ENCODE peak calls at places on chromosomes 6 and 20, in six cellular contexts. N is right cardiac atrium, A is H9, W is breast epithelium, M is ascending aorta, V is stomach. O is an unnamed sample.

GRCh38 chr6:42113929-42114636 is 28.3 kb downstream of the C6orf132 start:
- DNase-seq in N (no peak), A (no peak), W (no peak), M (no peak), V (no peak), O (no peak)

GRCh38 chr6:47897233-47897632 is 115.4 kb downstream of the OPN5 start:
- DNase-seq in N (no peak), A (no peak), W (no peak), M (no peak), V (no peak), O (no peak)

GRCh38 chr6:3162565-3163247 is 5.4 kb upstream of the TUBB2A start:
- DNase-seq in N (peak), A (peak), W (peak), M (peak), V (peak), O (peak)

GRCh38 chr6:89941031-89941775 is 46.9 kb downstream of the GJA10 start:
- DNase-seq in N (peak), A (no peak), W (peak), M (no peak), V (peak), O (peak)

GRCh38 chr20:63828545-63828944 is 2.5 kb downstream of the ZBTB46 start:
- DNase-seq in N (no peak), A (no peak), W (no peak), M (no peak), V (no peak), O (no peak)

GRCh38 chr6:4384638-4385036 is 249.3 kb upstream of the ECI2 start:
- DNase-seq in N (no peak), A (peak), W (no peak), M (no peak), V (no peak), O (no peak)

GRCh38 chr6:105601541-105602174 is 198.8 kb upstream of the PREP start:
- DNase-seq in N (peak), A (no peak), W (peak), M (peak), V (peak), O (peak)

GRCh38 chr6:42441059-42441471 is 10.7 kb downstream of the TRERF1 start:
- DNase-seq in N (no peak), A (no peak), W (no peak), M (no peak), V (no peak), O (no peak)

GRCh38 chr6:127641905-127642304 is 64.9 kb downstream of the C6orf58 start:
- DNase-seq in N (no peak), A (peak), W (no peak), M (no peak), V (no peak), O (no peak)

GRCh38 chr6:104705095-104705707 is 154.5 kb downstream of the HACE1 start:
- DNase-seq in N (no peak), A (no peak), W (no peak), M (no peak), V (no peak), O (no peak)

GRCh38 chr20:36214684-36215256 is 21.5 kb upstream of the AAR2 start:
- DNase-seq in N (no peak), A (peak), W (no peak), M (no peak), V (no peak), O (no peak)

GRCh38 chr20:23103284-23104018 is 17.3 kb upstream of the CD93 start:
- DNase-seq in N (no peak), A (no peak), W (no peak), M (no peak), V (no peak), O (no peak)

GRCh38 chr20:25136643-25137559 is 55.0 kb upstream of the VSX1 start:
- DNase-seq in N (peak), A (no peak), W (peak), M (peak), V (no peak), O (peak)
- H3K27ac ChIP-seq in N (no peak), A (no peak), W (no peak), M (peak), V (no peak), O (no peak)

DNA sequence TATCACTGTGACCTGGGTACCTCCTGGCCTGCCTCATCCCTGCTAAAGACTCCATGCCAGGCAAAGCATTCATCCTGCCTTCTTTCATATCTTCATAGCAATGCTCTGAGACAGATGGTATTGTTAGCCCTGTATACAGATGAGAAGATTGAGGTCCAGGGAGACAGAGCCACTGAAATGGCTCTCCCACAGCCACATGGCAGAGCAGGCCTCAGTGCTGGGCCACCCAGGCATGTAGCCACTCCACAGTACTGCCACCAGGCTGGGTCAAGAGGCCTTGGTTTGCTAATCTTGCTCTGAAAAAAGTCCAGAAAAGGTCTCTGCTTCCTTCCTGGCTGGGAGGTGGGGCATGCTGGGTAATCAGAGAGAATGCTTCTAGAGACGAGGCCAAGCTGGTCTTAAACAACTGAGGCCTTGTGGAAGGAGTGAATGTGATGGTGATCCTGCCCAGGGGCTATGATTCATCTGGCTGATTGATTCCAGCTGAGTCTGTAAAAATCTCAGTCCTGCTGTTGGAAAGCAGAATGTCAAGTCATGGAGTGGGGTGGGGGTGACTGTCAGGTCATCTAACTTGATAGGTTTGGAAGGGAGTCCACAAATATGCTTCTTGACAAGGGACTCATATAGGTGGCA is 29.8 kb downstream of the HM13 start:
- DNase-seq in N (no peak), A (no peak), W (no peak), M (no peak), V (no peak), O (no peak)
- H3K27ac ChIP-seq in N (peak), A (no peak), W (peak), M (peak), V (peak), O (no peak)

GRCh38 chr6:118936304-118936703 is 1.3 kb upstream of the MCM9 start:
- DNase-seq in N (no peak), A (no peak), W (no peak), M (no peak), V (no peak), O (no peak)

GRCh38 chr6:118934461-118935330 is at the start of gene MCM9:
- DNase-seq in N (peak), A (peak), W (peak), M (peak), V (peak), O (peak)

GRCh38 chr6:118932421-118932820 is 2.5 kb downstream of the MCM9 start:
- DNase-seq in N (no peak), A (no peak), W (no peak), M (no peak), V (no peak), O (no peak)

GRCh38 chr6:118935331-118935668 is 341 bp upstream of the MCM9 start:
- DNase-seq in N (no peak), A (no peak), W (no peak), M (no peak), V (no peak), O (no peak)

DNA sequence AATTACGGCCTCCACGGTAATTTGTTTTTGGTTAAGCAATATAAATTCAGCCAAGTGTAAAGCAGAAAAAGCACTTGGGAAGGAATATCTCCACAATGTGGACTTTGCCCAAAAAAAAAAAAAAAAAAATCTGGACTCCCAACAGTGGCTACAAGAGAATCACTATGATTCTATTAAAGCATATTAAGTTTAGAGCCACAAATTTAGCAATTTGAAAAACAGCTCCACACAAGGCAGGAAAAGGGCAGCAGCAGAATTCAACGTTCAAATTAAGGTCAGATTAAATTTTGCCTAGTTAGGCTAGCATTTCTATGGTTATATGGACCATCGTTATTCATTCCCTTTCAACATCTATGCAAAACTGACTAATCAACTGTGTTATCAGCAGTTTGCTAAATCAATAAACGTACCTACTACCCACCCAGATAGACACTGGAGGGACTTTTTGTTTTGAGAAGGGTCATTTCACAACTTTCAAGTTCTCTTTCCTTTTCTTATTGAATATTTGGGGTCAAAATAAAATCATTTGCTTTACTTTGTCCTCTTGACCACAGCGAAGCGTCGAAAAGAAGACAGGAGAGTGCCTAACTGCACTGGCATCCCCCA is 1.0 kb downstream of the MCM9 start:
- DNase-seq in N (no peak), A (no peak), W (no peak), M (no peak), V (no peak), O (no peak)
- H3K27ac ChIP-seq in N (no peak), A (no peak), W (peak), M (peak), V (peak), O (no peak)

DNA sequence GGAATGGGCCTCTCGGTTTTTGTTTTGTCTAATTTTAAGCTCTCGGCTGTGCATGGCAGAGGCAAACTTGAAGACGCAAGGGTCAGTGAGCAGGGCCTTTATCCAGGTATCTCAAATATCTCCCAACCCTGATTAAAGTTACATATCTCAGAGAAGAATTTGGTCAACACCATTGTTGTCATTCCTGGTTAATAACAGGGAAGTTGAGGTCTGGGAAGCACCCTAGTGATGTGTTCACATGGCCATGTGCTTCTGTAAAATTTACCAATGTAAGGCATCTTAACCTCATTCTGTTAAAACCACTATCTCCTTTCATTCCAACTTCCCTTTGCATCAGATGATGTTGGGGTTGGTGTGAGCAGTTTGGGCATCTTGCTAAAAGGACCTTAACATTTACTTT is 4.0 kb upstream of the FAM110A start:
- DNase-seq in N (no peak), A (no peak), W (no peak), M (peak), V (no peak), O (no peak)
- H3K27ac ChIP-seq in N (no peak), A (no peak), W (no peak), M (no peak), V (no peak), O (no peak)

DNA sequence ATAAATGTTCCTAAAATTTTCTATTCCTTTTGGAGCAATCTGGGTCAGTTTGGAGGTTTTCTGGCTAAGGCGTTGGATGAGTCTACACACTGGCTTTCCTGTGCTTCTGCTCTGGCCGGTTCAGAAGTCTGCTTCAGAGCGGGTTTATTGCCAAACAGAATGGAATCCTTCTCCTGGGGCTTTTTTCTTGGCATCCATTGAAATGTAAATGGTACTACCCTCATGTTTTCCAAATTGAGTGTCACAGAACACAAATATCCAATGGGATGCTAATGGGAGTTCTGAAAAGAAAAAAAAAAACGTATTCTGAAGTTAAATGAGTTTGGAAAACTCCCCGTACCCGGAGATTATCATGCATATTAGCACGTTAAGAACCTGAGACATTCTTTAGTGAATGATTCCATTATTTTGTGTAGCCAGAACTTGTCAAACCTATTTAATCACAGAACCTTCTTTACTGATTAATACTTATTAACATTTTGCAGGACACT is 930.3 kb downstream of the QKI start:
- DNase-seq in N (peak), A (peak), W (no peak), M (no peak), V (no peak), O (no peak)
- H3K27ac ChIP-seq in N (no peak), A (peak), W (no peak), M (no peak), V (no peak), O (peak)